ENCODE peak calls at places on chromosomes 1 and 21, in four cellular contexts. F is foreskin keratinocyte, W is NCI-H1694, I is spleen. T is an unnamed sample.
A peak's percentile ranks its signal among the peaks of the same experiment; 100 is the strongest.

GRCh38 chr1:99535470-99536164 is 110.3 kb upstream of the PALMD start:
- DNase-seq in F (no peak), I (no peak), W (no peak), T (no peak)

GRCh38 chr1:42686418-42686817 is 4.2 kb downstream of the YBX1 start:
- DNase-seq in I (no peak), F (no peak), W (no peak), T (no peak)

GRCh38 chr1:163072658-163073057 is 3.5 kb downstream of the RGS4 start:
- DNase-seq in I (no peak), W (no peak), F (peak; percentile 40), T (no peak)

GRCh38 chr1:29653034-29653810 is 416.9 kb downstream of the PTPRU start:
- DNase-seq in W (no peak), F (no peak), I (no peak), T (no peak)

GRCh38 chr21:42844411-42845113 is 34.8 kb downstream of the WDR4 start:
- DNase-seq in I (peak; percentile 70), W (no peak), F (no peak), T (no peak)

GRCh38 chr1:226988337-226988672 is 48.2 kb downstream of the COQ8A start:
- DNase-seq in I (no peak), F (no peak), W (no peak), T (no peak)

GRCh38 chr1:206826409-206826808 is 39.0 kb upstream of the IL20 start:
- DNase-seq in I (no peak), W (no peak), F (peak; percentile 61), T (peak; percentile 71)

GRCh38 chr21:43944757-43945156 is 67.4 kb upstream of the TRAPPC10 start:
- DNase-seq in F (peak; percentile 13), I (no peak), W (no peak), T (no peak)

GRCh38 chr1:7341145-7341900 is 429.8 kb upstream of the VAMP3 start:
- DNase-seq in W (peak; percentile 36), I (no peak), F (no peak), T (no peak)

T was measured in RPMI8226.